ENCODE peak calls at places on chromosome 10, in six cellular contexts. One of them, this sample, is unnamed.
A peak's percentile ranks its signal among the peaks of the same experiment; 100 is the strongest.

GRCh38 chr10:104066945-104067344 is 18.7 kb downstream of the COL17A1 start:
- DNase-seq in A549: no peak
- DNase-seq in SK-N-SH: no peak
- DNase-seq in sigmoid colon: no peak
- DNase-seq in tibial nerve: no peak
- DNase-seq in esophagus muscularis mucosa: no peak
- DNase-seq in this sample: no peak

GRCh38 chr10:119325131-119325530 is 117.8 kb downstream of the GRK5 start:
- DNase-seq in esophagus muscularis mucosa: no peak
- DNase-seq in SK-N-SH: no peak
- DNase-seq in A549: no peak
- DNase-seq in sigmoid colon: no peak
- DNase-seq in tibial nerve: no peak
- DNase-seq in this sample: no peak

GRCh38 chr10:94358480-94358879 is 4.3 kb downstream of the NOC3L start:
- DNase-seq in A549: no peak
- DNase-seq in sigmoid colon: no peak
- DNase-seq in tibial nerve: no peak
- DNase-seq in SK-N-SH: no peak
- DNase-seq in esophagus muscularis mucosa: no peak
- DNase-seq in this sample: no peak

GRCh38 chr10:24691113-24691512 is 32.6 kb downstream of the ARHGAP21 start:
- DNase-seq in SK-N-SH: no peak
- DNase-seq in esophagus muscularis mucosa: no peak
- DNase-seq in tibial nerve: no peak
- DNase-seq in A549: no peak
- DNase-seq in sigmoid colon: no peak
- DNase-seq in this sample: no peak

GRCh38 chr10:122267849-122268737 is 3.0 kb upstream of the BTBD16 start:
- DNase-seq in sigmoid colon: peak; percentile 71
- DNase-seq in SK-N-SH: peak; percentile 86
- DNase-seq in A549: peak; percentile 61
- DNase-seq in esophagus muscularis mucosa: no peak
- DNase-seq in tibial nerve: no peak
- DNase-seq in this sample: peak; percentile 57

GRCh38 chr10:69048103-69048502 is 39.8 kb upstream of the SRGN start:
- DNase-seq in A549: no peak
- DNase-seq in esophagus muscularis mucosa: no peak
- DNase-seq in sigmoid colon: peak; percentile 80
- DNase-seq in tibial nerve: no peak
- DNase-seq in SK-N-SH: no peak
- DNase-seq in this sample: peak; percentile 32

GRCh38 chr10:132897516-132898381 is 44.6 kb downstream of the CFAP46 start:
- DNase-seq in tibial nerve: peak; percentile 1
- DNase-seq in A549: no peak
- DNase-seq in esophagus muscularis mucosa: no peak
- DNase-seq in SK-N-SH: peak; percentile 44
- DNase-seq in sigmoid colon: peak; percentile 53
- DNase-seq in this sample: no peak

GRCh38 chr10:111916011-111916410 is 267.6 kb downstream of the GPAM start:
- DNase-seq in sigmoid colon: no peak
- DNase-seq in tibial nerve: no peak
- DNase-seq in A549: no peak
- DNase-seq in SK-N-SH: no peak
- DNase-seq in esophagus muscularis mucosa: no peak
- DNase-seq in this sample: no peak

GRCh38 chr10:50470345-50470744 is 153.4 kb downstream of the SGMS1 start:
- DNase-seq in A549: no peak
- DNase-seq in SK-N-SH: no peak
- DNase-seq in tibial nerve: no peak
- DNase-seq in sigmoid colon: no peak
- DNase-seq in esophagus muscularis mucosa: no peak
- DNase-seq in this sample: no peak

GRCh38 chr10:11447571-11447970 is 163.9 kb downstream of the USP6NL start:
- DNase-seq in A549: no peak
- DNase-seq in SK-N-SH: no peak
- DNase-seq in tibial nerve: no peak
- DNase-seq in esophagus muscularis mucosa: no peak
- DNase-seq in sigmoid colon: no peak
- DNase-seq in this sample: peak; percentile 34

DNA sequence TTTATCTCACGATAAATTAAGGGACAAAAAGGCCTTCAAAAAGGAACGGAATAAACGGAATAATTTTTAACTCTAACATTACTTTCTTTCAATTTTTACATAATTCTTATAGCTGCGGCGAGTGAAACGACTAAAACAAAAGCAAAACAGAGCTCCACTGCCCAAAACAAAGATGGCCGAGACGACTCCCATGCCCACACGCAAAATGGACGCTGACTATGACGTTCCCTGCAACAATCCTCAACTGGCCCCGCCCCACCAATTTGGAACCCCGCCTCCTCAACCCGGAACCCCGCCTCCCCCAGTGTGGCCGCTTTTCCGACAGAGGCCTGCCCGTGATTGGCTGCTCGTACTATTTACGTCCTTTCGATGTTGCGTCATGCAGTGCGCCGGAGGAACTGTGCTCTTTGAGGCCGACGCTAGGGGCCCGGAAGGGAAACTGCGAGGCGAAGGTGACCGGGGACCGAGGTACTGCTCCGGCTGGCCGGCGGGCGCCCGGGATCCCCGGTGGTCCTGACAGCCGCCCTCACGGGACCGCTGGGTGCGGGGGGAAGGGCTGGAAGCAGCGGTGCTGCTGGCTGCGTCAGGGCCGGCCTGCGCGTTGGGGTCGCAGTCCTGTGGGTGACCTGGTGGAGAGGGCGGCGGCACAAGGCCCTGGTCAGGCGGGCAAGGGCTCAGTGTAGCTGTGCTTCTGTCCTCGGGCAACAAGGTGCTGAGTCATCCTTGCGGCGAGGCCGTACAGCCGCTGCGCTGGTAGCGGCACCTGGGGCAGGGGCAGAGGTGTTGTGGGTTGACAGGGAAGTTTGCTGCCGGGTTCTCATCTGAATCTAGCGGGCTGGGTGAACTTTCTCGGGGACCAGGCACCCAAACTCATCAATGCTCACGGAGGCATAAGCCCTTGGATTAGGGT is at the start of gene GHITM:
- DNase-seq in A549: peak; percentile 99
- DNase-seq in SK-N-SH: peak; percentile 93
- DNase-seq in esophagus muscularis mucosa: peak; percentile 100
- DNase-seq in tibial nerve: peak; percentile 99
- DNase-seq in sigmoid colon: peak; percentile 99
- DNase-seq in this sample: peak; percentile 99
- TF ChIP-seq EP300 in A549: no peak
- TF ChIP-seq EP300 in SK-N-SH: no peak
- TF ChIP-seq EP300 in esophagus muscularis mucosa: no peak
- TF ChIP-seq EP300 in tibial nerve: peak; percentile 92
- TF ChIP-seq EP300 in sigmoid colon: no peak
- TF ChIP-seq EP300 in this sample: peak; percentile 8

GRCh38 chr10:4944751-4945280 is 18.4 kb upstream of the AKR1C1 start:
- DNase-seq in SK-N-SH: no peak
- DNase-seq in sigmoid colon: no peak
- DNase-seq in A549: no peak
- DNase-seq in tibial nerve: no peak
- DNase-seq in esophagus muscularis mucosa: no peak
- DNase-seq in this sample: no peak

GRCh38 chr10:4945706-4946348 is 17.4 kb upstream of the AKR1C1 start:
- DNase-seq in SK-N-SH: no peak
- DNase-seq in sigmoid colon: no peak
- DNase-seq in tibial nerve: no peak
- DNase-seq in A549: no peak
- DNase-seq in esophagus muscularis mucosa: no peak
- DNase-seq in this sample: no peak

GRCh38 chr10:4943821-4944220 is 19.4 kb upstream of the AKR1C1 start:
- DNase-seq in SK-N-SH: no peak
- DNase-seq in esophagus muscularis mucosa: no peak
- DNase-seq in sigmoid colon: no peak
- DNase-seq in tibial nerve: no peak
- DNase-seq in A549: no peak
- DNase-seq in this sample: no peak

GRCh38 chr10:4939224-4940072 is 23.8 kb upstream of the AKR1C1 start:
- DNase-seq in tibial nerve: no peak
- DNase-seq in A549: peak; percentile 62
- DNase-seq in esophagus muscularis mucosa: no peak
- DNase-seq in sigmoid colon: no peak
- DNase-seq in SK-N-SH: no peak
- DNase-seq in this sample: no peak

GRCh38 chr10:4941540-4942330 is 21.5 kb upstream of the AKR1C1 start:
- DNase-seq in esophagus muscularis mucosa: no peak
- DNase-seq in tibial nerve: no peak
- DNase-seq in A549: peak; percentile 91
- DNase-seq in SK-N-SH: no peak
- DNase-seq in sigmoid colon: no peak
- DNase-seq in this sample: peak; percentile 48
- TF ChIP-seq EP300 in esophagus muscularis mucosa: no peak
- TF ChIP-seq EP300 in tibial nerve: no peak
- TF ChIP-seq EP300 in A549: peak; percentile 45
- TF ChIP-seq EP300 in SK-N-SH: no peak
- TF ChIP-seq EP300 in sigmoid colon: no peak
- TF ChIP-seq EP300 in this sample: no peak

GRCh38 chr10:59068581-59069191 is 107.8 kb upstream of the PHYHIPL start:
- DNase-seq in esophagus muscularis mucosa: no peak
- DNase-seq in tibial nerve: no peak
- DNase-seq in A549: no peak
- DNase-seq in sigmoid colon: no peak
- DNase-seq in SK-N-SH: no peak
- DNase-seq in this sample: no peak

GRCh38 chr10:59064116-59064707 is 112.2 kb upstream of the PHYHIPL start:
- DNase-seq in esophagus muscularis mucosa: no peak
- DNase-seq in A549: no peak
- DNase-seq in tibial nerve: no peak
- DNase-seq in SK-N-SH: no peak
- DNase-seq in sigmoid colon: no peak
- DNase-seq in this sample: no peak

GRCh38 chr10:59063491-59063890 is 113.0 kb upstream of the PHYHIPL start:
- DNase-seq in A549: no peak
- DNase-seq in tibial nerve: no peak
- DNase-seq in SK-N-SH: no peak
- DNase-seq in esophagus muscularis mucosa: no peak
- DNase-seq in sigmoid colon: no peak
- DNase-seq in this sample: no peak

GRCh38 chr10:59060852-59061251 is 115.6 kb upstream of the PHYHIPL start:
- DNase-seq in sigmoid colon: no peak
- DNase-seq in A549: no peak
- DNase-seq in SK-N-SH: no peak
- DNase-seq in tibial nerve: no peak
- DNase-seq in esophagus muscularis mucosa: no peak
- DNase-seq in this sample: no peak

GRCh38 chr10:59064759-59065498 is 111.5 kb upstream of the PHYHIPL start:
- DNase-seq in tibial nerve: no peak
- DNase-seq in A549: no peak
- DNase-seq in esophagus muscularis mucosa: no peak
- DNase-seq in SK-N-SH: no peak
- DNase-seq in sigmoid colon: no peak
- DNase-seq in this sample: no peak
- TF ChIP-seq EP300 in tibial nerve: no peak
- TF ChIP-seq EP300 in A549: no peak
- TF ChIP-seq EP300 in esophagus muscularis mucosa: no peak
- TF ChIP-seq EP300 in SK-N-SH: no peak
- TF ChIP-seq EP300 in sigmoid colon: no peak
- TF ChIP-seq EP300 in this sample: no peak

DNA sequence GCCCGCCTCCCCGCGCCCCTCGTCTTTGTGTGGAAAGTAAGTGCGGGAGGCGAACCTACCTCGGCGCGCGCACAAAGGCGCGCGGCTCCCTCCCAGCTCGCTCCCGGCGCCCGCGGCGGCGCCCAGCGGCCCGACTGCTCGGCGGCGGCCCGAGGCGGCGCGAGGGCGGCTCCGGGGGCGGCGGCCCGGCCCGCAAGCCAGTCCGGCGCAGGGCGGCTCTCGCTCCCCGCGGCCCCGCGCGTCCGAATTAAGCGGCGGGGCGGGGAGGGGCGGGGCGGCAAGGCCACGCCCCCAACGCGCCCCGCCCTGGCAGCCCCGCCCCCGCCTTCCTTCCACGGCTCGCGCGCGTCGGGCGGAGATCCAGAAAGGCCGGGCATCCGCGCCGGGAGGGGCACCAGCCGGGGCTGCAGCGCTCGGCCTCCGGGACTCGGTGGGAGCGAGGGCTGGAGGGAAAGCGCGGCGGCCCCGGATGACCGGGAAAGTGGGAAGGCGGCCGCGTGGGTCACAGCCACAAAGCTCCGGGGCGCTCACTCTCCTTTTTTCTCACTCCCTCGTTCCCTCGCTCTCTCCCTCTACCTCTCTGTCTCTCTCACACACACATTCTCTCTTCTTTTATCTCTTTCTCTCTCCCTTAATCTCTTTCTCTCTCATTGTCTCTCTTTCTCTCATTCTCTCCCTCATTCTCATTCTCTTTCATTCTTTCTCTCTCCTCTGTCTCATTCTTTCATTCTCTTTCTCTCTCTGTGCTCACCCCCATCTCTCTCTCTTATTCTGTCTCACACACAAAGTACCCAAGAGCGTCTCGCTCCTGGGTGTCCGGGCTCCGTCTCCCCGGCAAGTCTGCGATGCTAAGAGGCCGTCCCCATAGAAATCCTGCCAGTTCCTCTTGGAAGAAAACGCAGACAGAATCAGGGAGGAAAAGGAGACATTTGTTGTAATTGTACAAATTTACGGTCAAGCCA is 170.2 kb downstream of the FAM107B start:
- DNase-seq in tibial nerve: peak; percentile 76
- DNase-seq in A549: peak; percentile 69
- DNase-seq in SK-N-SH: peak; percentile 95
- DNase-seq in esophagus muscularis mucosa: peak; percentile 95
- DNase-seq in sigmoid colon: peak; percentile 90
- DNase-seq in this sample: peak; percentile 86
- TF ChIP-seq EP300 in tibial nerve: no peak
- TF ChIP-seq EP300 in A549: no peak
- TF ChIP-seq EP300 in SK-N-SH: no peak
- TF ChIP-seq EP300 in esophagus muscularis mucosa: no peak
- TF ChIP-seq EP300 in sigmoid colon: no peak
- TF ChIP-seq EP300 in this sample: no peak

DNA sequence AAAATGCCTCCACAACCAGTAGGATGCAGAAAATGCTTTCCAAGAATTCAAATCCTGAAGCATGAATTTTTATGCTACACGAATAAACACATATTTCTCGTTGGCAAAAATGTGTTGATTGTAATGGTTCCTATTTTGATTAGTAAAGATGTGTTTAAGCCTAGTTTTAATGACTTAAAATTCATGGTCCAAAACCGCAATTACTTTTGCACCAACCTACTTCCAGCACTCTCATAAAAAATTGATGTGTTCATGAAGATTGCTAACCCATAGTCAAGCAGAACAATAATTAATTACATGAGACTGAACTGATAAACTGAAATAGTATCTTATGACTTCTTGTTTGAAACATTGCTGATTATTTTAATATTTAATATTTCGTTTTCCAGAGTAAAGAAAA is 828.8 kb downstream of the CCSER2 start:
- DNase-seq in esophagus muscularis mucosa: no peak
- DNase-seq in SK-N-SH: no peak
- DNase-seq in tibial nerve: no peak
- DNase-seq in A549: no peak
- DNase-seq in sigmoid colon: no peak
- DNase-seq in this sample: no peak
- TF ChIP-seq EP300 in esophagus muscularis mucosa: no peak
- TF ChIP-seq EP300 in SK-N-SH: no peak
- TF ChIP-seq EP300 in tibial nerve: no peak
- TF ChIP-seq EP300 in A549: no peak
- TF ChIP-seq EP300 in sigmoid colon: no peak
- TF ChIP-seq EP300 in this sample: no peak

This sample was measured in stomach.